ENCODE peak calls at places on chromosomes 5 and 9, in six cellular contexts. One of them, this sample, is unnamed. For H3K36me3, the result is how much of the 10 kb centered on the place peaks cover.

GRCh38 chr5:148113243-148113642 is 49.5 kb downstream of the SPINK5 start:
- DNase-seq in HCT116: no peak
- DNase-seq in HepG2: no peak
- DNase-seq in H1: no peak
- DNase-seq in K562: no peak
- DNase-seq in GM12878: no peak
- DNase-seq in this sample: no peak

GRCh38 chr9:134627417-134628353 is 13.9 kb upstream of the COL5A1 start:
- DNase-seq in HCT116: no peak
- DNase-seq in HepG2: no peak
- DNase-seq in H1: no peak
- DNase-seq in K562: no peak
- DNase-seq in GM12878: no peak
- DNase-seq in this sample: no peak

GRCh38 chr5:103021310-103021709 is 98.6 kb downstream of the GIN1 start:
- DNase-seq in HCT116: no peak
- DNase-seq in HepG2: no peak
- DNase-seq in H1: no peak
- DNase-seq in K562: no peak
- DNase-seq in GM12878: peak
- DNase-seq in this sample: no peak

GRCh38 chr5:104611419-104611818 is 1048.8 kb upstream of the NUDT12 start:
- DNase-seq in HCT116: no peak
- DNase-seq in HepG2: no peak
- DNase-seq in H1: no peak
- DNase-seq in K562: no peak
- DNase-seq in GM12878: no peak
- DNase-seq in this sample: no peak

GRCh38 chr9:97109194-97109811 is 70.4 kb upstream of the CTSV start:
- DNase-seq in HCT116: peak
- DNase-seq in HepG2: peak
- DNase-seq in H1: peak
- DNase-seq in K562: peak
- DNase-seq in GM12878: peak
- DNase-seq in this sample: peak

GRCh38 chr5:157025093-157025698 is 33.7 kb downstream of the HAVCR1 start:
- DNase-seq in HCT116: no peak
- DNase-seq in HepG2: no peak
- DNase-seq in H1: no peak
- DNase-seq in K562: no peak
- DNase-seq in GM12878: peak
- DNase-seq in this sample: no peak

GRCh38 chr9:89919171-89919681 is 314.4 kb downstream of the GADD45G start:
- DNase-seq in HCT116: peak
- DNase-seq in HepG2: peak
- DNase-seq in H1: peak
- DNase-seq in K562: no peak
- DNase-seq in GM12878: peak
- DNase-seq in this sample: peak

GRCh38 chr9:38042626-38043359 is 26.2 kb downstream of the SHB start:
- DNase-seq in HCT116: no peak
- DNase-seq in HepG2: no peak
- DNase-seq in H1: no peak
- DNase-seq in K562: no peak
- DNase-seq in GM12878: no peak
- DNase-seq in this sample: no peak

GRCh38 chr5:77645158-77645994 is 6.9 kb upstream of the OTP start:
- DNase-seq in HCT116: peak
- DNase-seq in HepG2: peak
- DNase-seq in H1: no peak
- DNase-seq in K562: peak
- DNase-seq in GM12878: no peak
- DNase-seq in this sample: no peak

DNA sequence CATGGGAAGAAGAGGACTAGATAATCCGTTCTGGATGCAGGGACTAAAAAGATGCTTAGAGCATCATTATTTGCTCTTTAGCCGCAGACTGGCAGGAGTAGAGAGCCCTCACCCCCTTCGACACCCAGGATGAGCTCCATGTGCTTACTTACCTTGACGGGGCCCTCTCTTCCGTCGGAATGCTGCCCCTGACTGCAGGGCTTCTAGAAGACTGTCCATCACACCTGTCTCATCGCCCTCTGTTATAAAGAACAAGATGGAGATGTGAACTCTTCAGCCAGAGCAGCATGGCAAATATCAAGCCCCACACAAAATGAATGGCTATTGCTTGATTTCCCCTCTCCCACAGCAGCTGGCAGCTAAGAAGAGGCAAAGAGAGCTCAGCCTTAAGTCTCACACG is 35.1 kb downstream of the PCDHGC5 start:
- DNase-seq in HCT116: no peak
- DNase-seq in HepG2: no peak
- DNase-seq in H1: no peak
- DNase-seq in K562: no peak
- DNase-seq in GM12878: no peak
- DNase-seq in this sample: no peak
- H3K4me3 ChIP-seq in HCT116: no peak
- H3K4me3 ChIP-seq in HepG2: no peak
- H3K4me3 ChIP-seq in H1: no peak
- H3K4me3 ChIP-seq in K562: no peak
- H3K4me3 ChIP-seq in GM12878: no peak
- H3K4me3 ChIP-seq in this sample: no peak

DNA sequence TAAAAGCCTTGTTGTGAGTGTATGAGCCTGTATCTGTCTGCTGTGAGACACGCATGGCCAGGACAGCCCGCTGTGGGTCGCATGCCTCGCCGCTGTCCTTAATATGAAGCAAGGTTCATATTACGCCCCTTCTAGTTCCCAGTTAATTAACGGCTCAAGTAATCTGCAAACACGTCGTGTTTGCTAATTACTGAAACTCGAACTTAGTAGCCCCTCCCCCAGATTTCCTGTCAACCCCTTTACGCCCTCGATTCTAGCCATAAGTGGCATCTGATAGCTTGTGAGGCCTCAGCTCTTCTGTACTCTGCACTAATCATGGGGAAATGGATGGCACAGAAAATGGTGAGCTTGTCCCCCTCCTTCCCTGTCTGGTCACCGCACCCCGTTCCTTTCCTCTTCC is 116.9 kb upstream of the OTULINL start:
- DNase-seq in HCT116: no peak
- DNase-seq in HepG2: no peak
- DNase-seq in H1: no peak
- DNase-seq in K562: no peak
- DNase-seq in GM12878: no peak
- DNase-seq in this sample: no peak
- H3K36me3 ChIP-seq in HCT116: under half
- H3K36me3 ChIP-seq in HepG2: under half
- H3K36me3 ChIP-seq in H1: under half
- H3K36me3 ChIP-seq in K562: under half
- H3K36me3 ChIP-seq in GM12878: under half
- H3K36me3 ChIP-seq in this sample: half or more

GRCh38 chr9:3527653-3527960 is 1.8 kb upstream of the RFX3 start:
- DNase-seq in HCT116: no peak
- DNase-seq in HepG2: peak
- DNase-seq in H1: no peak
- DNase-seq in K562: no peak
- DNase-seq in GM12878: no peak
- DNase-seq in this sample: no peak

GRCh38 chr9:3526166-3526902 is 533 bp upstream of the RFX3 start:
- DNase-seq in HCT116: peak
- DNase-seq in HepG2: peak
- DNase-seq in H1: no peak
- DNase-seq in K562: peak
- DNase-seq in GM12878: no peak
- DNase-seq in this sample: peak

GRCh38 chr9:3526903-3527652 is 1.3 kb upstream of the RFX3 start:
- DNase-seq in HCT116: peak
- DNase-seq in HepG2: peak
- DNase-seq in H1: no peak
- DNase-seq in K562: no peak
- DNase-seq in GM12878: no peak
- DNase-seq in this sample: no peak

GRCh38 chr9:3525836-3526165 is at the start of gene RFX3:
- DNase-seq in HCT116: peak
- DNase-seq in HepG2: peak
- DNase-seq in H1: peak
- DNase-seq in K562: peak
- DNase-seq in GM12878: peak
- DNase-seq in this sample: peak

GRCh38 chr9:3528466-3528865 is 2.7 kb upstream of the RFX3 start:
- DNase-seq in HCT116: no peak
- DNase-seq in HepG2: no peak
- DNase-seq in H1: no peak
- DNase-seq in K562: peak
- DNase-seq in GM12878: peak
- DNase-seq in this sample: no peak
- TF ChIP-seq ZNF274 in HCT116: no peak
- TF ChIP-seq ZNF274 in HepG2: no peak
- TF ChIP-seq ZNF274 in H1: no peak
- TF ChIP-seq ZNF274 in K562: no peak
- TF ChIP-seq ZNF274 in GM12878: no peak
- TF ChIP-seq ZNF274 in this sample: no peak

DNA sequence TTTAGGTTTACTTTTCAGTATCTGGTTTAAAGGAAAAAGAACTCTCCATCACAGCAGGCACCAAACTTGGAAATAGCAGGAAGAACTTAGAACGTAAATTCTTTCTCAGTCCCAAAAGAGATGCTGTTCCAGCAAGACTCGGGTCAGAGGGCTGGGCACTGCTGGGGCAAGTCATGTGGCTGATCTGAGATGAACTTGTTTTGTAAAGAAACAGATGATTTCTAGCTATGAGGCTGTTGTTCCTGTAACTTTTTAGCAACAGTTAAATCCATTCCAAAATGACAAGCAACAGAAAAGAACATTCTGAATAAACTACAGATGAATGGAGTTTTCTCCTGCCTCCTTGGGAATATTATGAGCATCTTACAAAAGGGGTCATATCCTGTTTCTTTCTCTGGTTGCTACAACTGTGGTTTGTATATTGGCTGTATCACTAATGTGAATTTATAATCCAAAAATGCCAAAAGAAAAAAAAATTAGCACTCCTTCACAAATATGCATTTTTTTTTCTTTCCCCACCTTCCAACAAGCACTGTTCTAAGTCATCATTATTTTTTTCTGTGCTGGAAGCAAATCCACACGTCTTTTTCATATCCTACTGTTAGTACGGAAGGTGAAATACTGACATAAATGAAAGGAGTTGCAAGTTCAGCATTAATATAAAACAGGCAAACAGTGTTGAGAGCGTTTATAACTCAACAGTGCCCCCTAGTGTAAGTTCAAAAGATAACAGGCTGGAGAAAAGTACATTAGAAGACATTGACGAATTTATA is 31.0 kb downstream of the OR2K2 start:
- DNase-seq in HCT116: peak
- DNase-seq in HepG2: peak
- DNase-seq in H1: no peak
- DNase-seq in K562: peak
- DNase-seq in GM12878: peak
- DNase-seq in this sample: peak
- H3K4me3 ChIP-seq in HCT116: no peak
- H3K4me3 ChIP-seq in HepG2: no peak
- H3K4me3 ChIP-seq in H1: no peak
- H3K4me3 ChIP-seq in K562: no peak
- H3K4me3 ChIP-seq in GM12878: no peak
- H3K4me3 ChIP-seq in this sample: no peak

GRCh38 chr9:92619601-92620300 is 50.2 kb downstream of the IPPK start:
- DNase-seq in HCT116: no peak
- DNase-seq in HepG2: no peak
- DNase-seq in H1: no peak
- DNase-seq in K562: no peak
- DNase-seq in GM12878: no peak
- DNase-seq in this sample: no peak
- H3K36me3 ChIP-seq in HCT116: under half
- H3K36me3 ChIP-seq in HepG2: under half
- H3K36me3 ChIP-seq in H1: under half
- H3K36me3 ChIP-seq in K562: half or more
- H3K36me3 ChIP-seq in GM12878: under half
- H3K36me3 ChIP-seq in this sample: half or more

GRCh38 chr9:136566553-136566895 is 20.7 kb upstream of the NOTCH1 start:
- DNase-seq in HCT116: no peak
- DNase-seq in HepG2: no peak
- DNase-seq in H1: no peak
- DNase-seq in K562: no peak
- DNase-seq in GM12878: no peak
- DNase-seq in this sample: no peak
- TF ChIP-seq ZNF274 in HCT116: no peak
- TF ChIP-seq ZNF274 in HepG2: no peak
- TF ChIP-seq ZNF274 in H1: no peak
- TF ChIP-seq ZNF274 in K562: no peak
- TF ChIP-seq ZNF274 in GM12878: no peak
- TF ChIP-seq ZNF274 in this sample: no peak

DNA sequence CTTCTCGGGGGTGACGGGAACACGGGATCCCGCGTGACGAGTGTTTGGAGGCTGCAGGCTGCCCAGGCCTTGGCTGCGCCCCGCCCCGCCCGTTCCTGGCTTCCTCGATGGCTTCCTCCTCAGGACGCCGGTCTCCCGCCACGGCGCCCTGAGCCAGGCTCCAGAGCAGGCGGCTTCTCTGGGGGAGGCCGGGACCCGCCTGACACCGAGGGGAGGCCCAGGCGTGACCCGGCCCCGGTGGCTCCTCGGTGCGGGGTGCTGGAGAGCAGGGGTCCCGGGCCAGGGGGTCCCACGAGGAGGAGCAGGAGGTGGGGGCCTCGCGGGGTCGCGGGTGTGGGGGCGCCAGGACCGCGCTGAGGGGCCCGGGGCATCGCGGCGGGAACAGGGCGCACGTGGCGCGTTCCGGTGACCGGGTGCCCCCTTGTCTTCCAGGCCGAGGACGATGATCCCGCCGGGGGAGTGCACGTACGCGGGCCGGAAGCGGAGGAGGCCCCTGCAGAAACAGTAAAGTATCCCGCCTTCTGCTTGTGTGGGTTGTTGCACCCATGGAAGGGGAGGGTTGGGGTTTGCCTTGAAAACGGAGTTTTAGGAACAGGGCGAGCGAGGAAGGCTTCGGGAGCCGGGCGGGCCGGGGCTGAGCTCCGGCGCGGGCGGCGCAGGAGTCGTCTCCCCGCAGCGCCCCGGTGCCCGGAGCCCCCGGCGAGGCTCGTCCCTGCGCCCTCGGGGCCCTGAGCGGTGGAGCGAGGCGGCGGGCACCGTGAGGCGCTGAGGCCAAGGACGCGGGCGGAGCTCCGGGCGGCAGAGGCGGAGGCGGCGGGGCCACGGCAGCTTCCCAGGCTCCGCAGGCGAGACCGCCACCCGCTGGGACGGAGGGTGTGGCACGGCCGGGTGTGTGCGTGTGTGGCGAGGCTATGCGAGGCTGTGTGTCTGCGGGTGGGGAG is 22.2 kb downstream of the AHRR start:
- DNase-seq in HCT116: peak
- DNase-seq in HepG2: peak
- DNase-seq in H1: no peak
- DNase-seq in K562: no peak
- DNase-seq in GM12878: no peak
- DNase-seq in this sample: no peak
- H3K4me3 ChIP-seq in HCT116: peak
- H3K4me3 ChIP-seq in HepG2: no peak
- H3K4me3 ChIP-seq in H1: peak
- H3K4me3 ChIP-seq in K562: no peak
- H3K4me3 ChIP-seq in GM12878: peak
- H3K4me3 ChIP-seq in this sample: peak

This sample was measured in NT2/D1.